ENCODE peak calls at places on chromosomes 11 and 22, in nine cellular contexts. I is IMR-90, F is left lung, R is A549, Q is skeletal muscle cell, H is choroid plexus epithelial cell, W is coronary artery, A is GM23248, O is GM23338. J is an unnamed sample.

GRCh38 chr22:50525991-50526848 is 822 bp upstream of the SCO2 start:
- DNase-seq in H (peak), I (peak), O (peak), Q (no peak), R (peak), W (peak), A (peak), F (peak), J (peak)

GRCh38 chr11:18011633-18012313 is 1.1 kb downstream of the SERGEF start:
- DNase-seq in I (no peak), R (no peak), H (no peak), W (no peak), O (no peak), Q (no peak), F (no peak), A (peak), J (no peak)

GRCh38 chr11:73795925-73796632 is 8.4 kb downstream of the MRPL48 start:
- DNase-seq in F (no peak), O (peak), I (no peak), W (no peak), Q (no peak), R (no peak), A (no peak), H (no peak), J (no peak)

GRCh38 chr11:33500865-33501479 is 199.7 kb downstream of the C11orf91 start:
- DNase-seq in H (peak), Q (no peak), R (no peak), W (no peak), F (no peak), I (peak), A (peak), O (peak), J (peak)

GRCh38 chr11:7559404-7560283 is 45.8 kb downstream of the PPFIBP2 start:
- DNase-seq in A (no peak), W (no peak), F (no peak), R (no peak), O (no peak), I (no peak), Q (no peak), H (no peak), J (no peak)

GRCh38 chr11:10379022-10379421 is 74.1 kb downstream of the ADM start:
- DNase-seq in A (no peak), W (no peak), Q (no peak), F (no peak), O (peak), H (peak), I (peak), R (peak), J (no peak)

GRCh38 chr11:27116684-27117083 is 76.1 kb downstream of the BBOX1 start:
- DNase-seq in R (no peak), Q (peak), I (no peak), F (no peak), O (no peak), H (peak), W (no peak), A (peak), J (peak)

GRCh38 chr22:30304495-30305244 is 15.4 kb upstream of the CASTOR1 start:
- DNase-seq in F (no peak), R (no peak), O (no peak), I (no peak), H (no peak), A (peak), Q (no peak), W (no peak), J (no peak)

GRCh38 chr11:114291381-114291780 is 4.8 kb upstream of the NNMT start:
- DNase-seq in W (no peak), F (no peak), H (peak), O (no peak), Q (peak), R (no peak), I (peak), A (peak), J (peak)

GRCh38 chr11:17724020-17724908 is 4.9 kb downstream of the MYOD1 start:
- DNase-seq in F (no peak), R (no peak), A (no peak), H (no peak), Q (no peak), W (no peak), O (no peak), I (no peak), J (no peak)

GRCh38 chr22:35219012-35219411 is 38.3 kb upstream of the HMGXB4 start:
- DNase-seq in H (peak), A (peak), Q (no peak), W (no peak), I (peak), O (no peak), R (peak), F (no peak), J (peak)

GRCh38 chr11:6327806-6328205 is 7.5 kb upstream of the CAVIN3 start:
- DNase-seq in R (no peak), O (no peak), F (no peak), W (no peak), A (no peak), I (no peak), Q (no peak), H (no peak), J (no peak)

GRCh38 chr11:46521947-46522681 is 71.7 kb downstream of the AMBRA1 start:
- DNase-seq in W (no peak), F (no peak), A (peak), H (peak), I (peak), O (peak), Q (no peak), R (no peak), J (peak)

GRCh38 chr11:38562562-38562961 is 1964.5 kb upstream of the RAG2 start:
- DNase-seq in H (no peak), W (no peak), A (no peak), Q (no peak), R (no peak), O (no peak), F (no peak), I (no peak), J (no peak)

GRCh38 chr11:19790831-19791552 is 78.4 kb downstream of the NAV2 start:
- DNase-seq in F (no peak), I (no peak), A (no peak), W (no peak), O (peak), Q (no peak), R (no peak), H (no peak), J (no peak)

GRCh38 chr11:55719608-55720160 is 53.6 kb upstream of the OR5D13 start:
- DNase-seq in W (no peak), F (no peak), Q (no peak), O (no peak), H (no peak), A (peak), I (no peak), R (no peak), J (no peak)

GRCh38 chr11:44096360-44097188 is 1.1 kb downstream of the EXT2 start:
- DNase-seq in Q (no peak), A (peak), I (peak), O (no peak), R (peak), F (no peak), H (no peak), W (no peak), J (peak)

GRCh38 chr11:15920856-15921629 is 435.3 kb downstream of the SOX6 start:
- DNase-seq in W (no peak), Q (no peak), F (no peak), A (no peak), I (peak), R (no peak), O (no peak), H (no peak), J (no peak)

GRCh38 chr11:14029971-14030531 is 67.5 kb downstream of the SPON1 start:
- DNase-seq in A (peak), H (peak), F (peak), W (peak), R (no peak), I (peak), Q (no peak), O (no peak), J (no peak)

GRCh38 chr11:124898711-124899110 is 1.0 kb upstream of the ROBO4 start:
- DNase-seq in I (no peak), F (no peak), R (no peak), Q (peak), A (peak), O (peak), W (peak), H (no peak), J (no peak)

GRCh38 chr11:13391217-13391616 is 71.8 kb downstream of the BTBD10 start:
- DNase-seq in Q (no peak), R (no peak), O (no peak), I (no peak), A (no peak), W (no peak), F (no peak), H (no peak), J (no peak)

DNA sequence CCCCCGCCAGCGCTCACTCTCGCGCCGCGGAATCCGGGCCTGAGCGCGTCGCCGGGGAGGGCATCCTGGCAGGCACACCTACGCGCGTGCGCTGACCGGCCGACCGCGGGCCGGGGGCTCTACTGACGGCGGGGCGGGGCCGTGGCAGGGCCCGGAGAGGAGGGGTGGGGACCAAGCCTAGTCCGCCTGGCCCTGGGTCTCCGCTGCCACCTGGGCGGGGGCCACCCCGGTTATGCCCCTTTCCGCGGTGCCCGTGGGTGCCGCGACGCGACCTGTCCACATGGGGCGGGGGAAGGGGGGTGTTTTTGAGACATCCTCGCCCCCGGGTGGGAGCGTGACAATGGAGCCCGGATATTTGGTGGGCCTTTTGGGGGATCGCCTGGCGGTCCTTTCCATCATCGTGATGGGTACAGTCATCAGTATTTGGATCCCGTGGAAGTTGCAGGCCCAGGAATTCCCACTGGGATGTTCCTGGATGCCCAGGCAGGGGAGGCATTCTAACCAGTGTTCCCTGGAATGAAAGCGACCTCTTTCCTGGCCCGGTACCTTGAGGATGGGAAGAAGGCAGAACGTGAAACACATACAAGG is 2.2 kb downstream of the NCAM1 start:
- DNase-seq in I (no peak), F (no peak), H (no peak), O (peak), R (no peak), W (no peak), A (no peak), Q (no peak), J (no peak)
- H3K4me3 ChIP-seq in I (no peak), F (peak), H (peak), O (peak), R (no peak), W (peak), A (peak), Q (peak), J (peak)

GRCh38 chr11:79438631-79439429 is 2.0 kb downstream of the TENM4 start:
- DNase-seq in O (peak), R (no peak), A (peak), I (peak), W (no peak), Q (no peak), H (peak), F (no peak), J (peak)
- H3K4me3 ChIP-seq in O (peak), R (no peak), A (peak), I (peak), W (peak), Q (peak), H (peak), F (peak), J (peak)

GRCh38 chr22:17873804-17874203 is 99.5 kb upstream of the BID start:
- DNase-seq in Q (no peak), W (no peak), I (no peak), A (no peak), R (no peak), O (no peak), H (no peak), F (no peak), J (no peak)
- H3K4me3 ChIP-seq in Q (no peak), W (no peak), I (no peak), A (no peak), R (no peak), O (no peak), H (no peak), F (no peak), J (no peak)

GRCh38 chr11:67158241-67158640 is 39.2 kb downstream of the KDM2A start:
- DNase-seq in H (peak), W (no peak), F (no peak), A (no peak), Q (no peak), R (no peak), O (no peak), I (peak), J (no peak)

GRCh38 chr11:67160872-67161783 is 42.1 kb downstream of the KDM2A start:
- DNase-seq in R (no peak), W (no peak), Q (no peak), O (peak), A (peak), F (no peak), I (peak), H (peak), J (peak)

GRCh38 chr11:67154726-67155125 is 35.7 kb downstream of the KDM2A start:
- DNase-seq in Q (no peak), F (no peak), I (no peak), O (no peak), R (no peak), H (no peak), W (no peak), A (no peak), J (no peak)

GRCh38 chr11:67160045-67160444 is 41.0 kb downstream of the KDM2A start:
- DNase-seq in I (no peak), F (no peak), O (no peak), R (no peak), H (no peak), W (no peak), Q (no peak), A (no peak), J (no peak)

GRCh38 chr11:67157691-67158090 is 38.6 kb downstream of the KDM2A start:
- DNase-seq in F (no peak), Q (no peak), W (no peak), O (no peak), H (no peak), A (no peak), I (no peak), R (no peak), J (no peak)
- H3K4me3 ChIP-seq in F (no peak), Q (no peak), W (no peak), O (no peak), H (no peak), A (no peak), I (no peak), R (no peak), J (no peak)

GRCh38 chr22:39242389-39242808 is 2.4 kb downstream of the PDGFB start:
- DNase-seq in O (peak), Q (no peak), I (no peak), R (no peak), W (no peak), F (no peak), A (no peak), H (no peak), J (no peak)
- H3K4me3 ChIP-seq in O (peak), Q (peak), I (peak), R (peak), W (peak), F (peak), A (peak), H (peak), J (no peak)

GRCh38 chr11:70661763-70662501 is 263.6 kb downstream of the CTTN start:
- DNase-seq in Q (peak), W (no peak), F (no peak), I (peak), O (peak), R (no peak), H (no peak), A (peak), J (peak)
- H3K4me3 ChIP-seq in Q (peak), W (peak), F (no peak), I (peak), O (peak), R (no peak), H (no peak), A (peak), J (peak)

GRCh38 chr22:23107487-23108323 is 34.1 kb downstream of the RSPH14 start:
- DNase-seq in A (no peak), O (no peak), F (no peak), I (no peak), Q (no peak), W (no peak), H (no peak), R (no peak), J (no peak)
- H3K4me3 ChIP-seq in A (no peak), O (no peak), F (no peak), I (no peak), Q (no peak), W (no peak), H (no peak), R (no peak), J (no peak)

GRCh38 chr11:22666700-22667439 is 459 bp downstream of the GAS2 start:
- DNase-seq in H (peak), I (no peak), O (peak), A (peak), Q (no peak), F (peak), W (no peak), R (no peak), J (peak)
- H3K4me3 ChIP-seq in H (peak), I (peak), O (peak), A (peak), Q (peak), F (peak), W (peak), R (peak), J (peak)

DNA sequence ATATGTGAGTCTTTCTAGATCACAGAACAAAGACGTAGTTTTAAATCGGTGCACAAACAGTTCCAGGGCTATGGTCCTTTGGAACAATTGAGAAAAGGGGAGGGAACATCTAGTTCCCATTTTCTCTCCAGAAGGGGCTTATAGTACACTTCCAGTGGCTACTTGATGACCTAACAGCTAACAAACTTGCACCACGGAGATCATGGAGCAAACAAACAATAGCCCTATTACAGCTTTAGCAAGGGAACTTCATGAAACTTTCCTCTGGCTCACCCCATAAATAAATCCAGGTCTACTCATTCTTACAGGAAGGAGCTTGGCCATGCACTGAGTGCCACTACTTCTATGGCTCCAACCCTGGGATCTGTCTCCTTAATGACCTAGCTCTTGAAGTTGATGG is 8.3 kb upstream of the FOLR2 start:
- DNase-seq in Q (no peak), A (no peak), W (peak), H (no peak), O (no peak), F (no peak), R (no peak), I (no peak), J (no peak)
- H3K4me3 ChIP-seq in Q (no peak), A (no peak), W (no peak), H (no peak), O (no peak), F (no peak), R (no peak), I (no peak), J (no peak)

GRCh38 chr22:37370306-37370979 is 56.8 kb downstream of the ELFN2 start:
- DNase-seq in O (no peak), R (no peak), A (no peak), I (no peak), W (peak), Q (no peak), F (peak), H (no peak), J (no peak)
- H3K4me3 ChIP-seq in O (no peak), R (no peak), A (no peak), I (no peak), W (no peak), Q (no peak), F (no peak), H (no peak), J (no peak)

J was measured in astrocyte of the spinal cord.